ENCODE peak calls at places on chromosomes 6 and 20, in seven cellular contexts. A is GM23248, M is fibroblast of lung, Z is astrocyte, H is cardiac fibroblast, E is esophagus muscularis mucosa, I is DND-41. F is an unnamed sample.

GRCh38 chr20:14890713-14891112 is 553.3 kb upstream of the FLRT3 start:
- DNase-seq in A (no peak), M (no peak), Z (no peak), H (no peak), E (no peak), I (no peak), F (no peak)

GRCh38 chr6:34237722-34238506 is 1.2 kb downstream of the HMGA1 start:
- DNase-seq in A (peak), M (no peak), Z (no peak), H (peak), E (peak), I (peak), F (peak)

GRCh38 chr6:148497256-148497655 is 154.6 kb downstream of the SASH1 start:
- DNase-seq in A (peak), M (peak), Z (peak), H (peak), E (peak), I (no peak), F (no peak)

GRCh38 chr20:62741701-62742491 is 33.3 kb downstream of the NTSR1 start:
- DNase-seq in A (no peak), M (no peak), Z (no peak), H (no peak), E (no peak), I (no peak), F (no peak)

GRCh38 chr20:57663241-57663640 is 43.0 kb upstream of the ZBP1 start:
- DNase-seq in A (no peak), M (no peak), Z (no peak), H (no peak), E (no peak), I (no peak), F (no peak)

GRCh38 chr20:20930500-20930899 is 175.7 kb downstream of the LINC00237 start:
- DNase-seq in A (no peak), M (no peak), Z (no peak), H (no peak), E (no peak), I (no peak), F (no peak)

GRCh38 chr6:50952092-50952932 is 133.6 kb downstream of the TFAP2B start:
- DNase-seq in A (no peak), M (no peak), Z (no peak), H (no peak), E (no peak), I (no peak), F (no peak)

GRCh38 chr6:30097902-30098606 is 14.8 kb downstream of the TRIM31 start:
- DNase-seq in A (no peak), M (no peak), Z (no peak), H (no peak), E (no peak), I (no peak), F (peak)

GRCh38 chr6:112659912-112660311 is 312.8 kb downstream of the RFPL4B start:
- DNase-seq in A (no peak), M (no peak), Z (no peak), H (no peak), E (no peak), I (no peak), F (no peak)

GRCh38 chr6:43773050-43773956 is 3.3 kb downstream of the VEGFA start:
- DNase-seq in A (peak), M (peak), Z (no peak), H (peak), E (no peak), I (peak), F (peak)

GRCh38 chr6:52365871-52366540 is 4.1 kb downstream of the PAQR8 start:
- DNase-seq in A (no peak), M (no peak), Z (no peak), H (peak), E (no peak), I (no peak), F (no peak)

GRCh38 chr6:30942338-30943060 is 1.7 kb downstream of the MUCL3 start:
- DNase-seq in A (peak), M (peak), Z (peak), H (peak), E (no peak), I (no peak), F (no peak)

GRCh38 chr20:50930139-50931047 is 844 bp downstream of the ADNP start:
- DNase-seq in A (peak), M (no peak), Z (no peak), H (no peak), E (no peak), I (peak), F (no peak)

GRCh38 chr20:62943396-62943795 is 5.4 kb downstream of the GID8 start:
- DNase-seq in A (no peak), M (no peak), Z (no peak), H (no peak), E (no peak), I (no peak), F (no peak)

GRCh38 chr6:3625161-3625979 is 126.1 kb downstream of the PXDC1 start:
- DNase-seq in A (no peak), M (no peak), Z (no peak), H (no peak), E (peak), I (no peak), F (no peak)

GRCh38 chr20:23636182-23636907 is 1.4 kb downstream of the CST3 start:
- DNase-seq in A (peak), M (no peak), Z (no peak), H (peak), E (peak), I (no peak), F (no peak)

GRCh38 chr6:85483041-85483700 is 33.3 kb downstream of the NT5E start:
- DNase-seq in A (peak), M (peak), Z (peak), H (peak), E (peak), I (peak), F (peak)

GRCh38 chr6:18019539-18020534 is 32.4 kb upstream of the KIF13A start:
- DNase-seq in A (peak), M (no peak), Z (no peak), H (no peak), E (no peak), I (no peak), F (no peak)

GRCh38 chr6:154508573-154509375 is 1.7 kb downstream of the CNKSR3 start:
- DNase-seq in A (peak), M (peak), Z (peak), H (no peak), E (no peak), I (no peak), F (no peak)

GRCh38 chr6:168607272-168608112 is 166.5 kb downstream of the SMOC2 start:
- DNase-seq in A (no peak), M (no peak), Z (no peak), H (no peak), E (no peak), I (no peak), F (no peak)

GRCh38 chr6:14312497-14312896 is 194.9 kb downstream of the CD83 start:
- DNase-seq in A (no peak), M (no peak), Z (no peak), H (no peak), E (no peak), I (no peak), F (no peak)

GRCh38 chr6:92534109-92534508 is 885.2 kb downstream of the EPHA7 start:
- DNase-seq in A (no peak), M (no peak), Z (no peak), H (no peak), E (no peak), I (no peak), F (no peak)

GRCh38 chr6:414447-414846 is 22.9 kb downstream of the IRF4 start:
- DNase-seq in A (no peak), M (no peak), Z (no peak), H (no peak), E (no peak), I (no peak), F (no peak)

GRCh38 chr6:136780972-136781371 is 11.3 kb downstream of the MAP3K5 start:
- DNase-seq in A (no peak), M (no peak), Z (no peak), H (no peak), E (no peak), I (no peak), F (no peak)
- H3K4me3 ChIP-seq in A (no peak), M (no peak), Z (no peak), H (no peak), E (no peak), I (no peak), F (no peak)

GRCh38 chr6:126427713-126428112 is 87.8 kb downstream of the CENPW start:
- DNase-seq in A (no peak), M (no peak), Z (no peak), H (no peak), E (no peak), I (no peak), F (no peak)
- H3K4me3 ChIP-seq in A (no peak), M (no peak), Z (no peak), H (no peak), E (no peak), I (no peak), F (no peak)

DNA sequence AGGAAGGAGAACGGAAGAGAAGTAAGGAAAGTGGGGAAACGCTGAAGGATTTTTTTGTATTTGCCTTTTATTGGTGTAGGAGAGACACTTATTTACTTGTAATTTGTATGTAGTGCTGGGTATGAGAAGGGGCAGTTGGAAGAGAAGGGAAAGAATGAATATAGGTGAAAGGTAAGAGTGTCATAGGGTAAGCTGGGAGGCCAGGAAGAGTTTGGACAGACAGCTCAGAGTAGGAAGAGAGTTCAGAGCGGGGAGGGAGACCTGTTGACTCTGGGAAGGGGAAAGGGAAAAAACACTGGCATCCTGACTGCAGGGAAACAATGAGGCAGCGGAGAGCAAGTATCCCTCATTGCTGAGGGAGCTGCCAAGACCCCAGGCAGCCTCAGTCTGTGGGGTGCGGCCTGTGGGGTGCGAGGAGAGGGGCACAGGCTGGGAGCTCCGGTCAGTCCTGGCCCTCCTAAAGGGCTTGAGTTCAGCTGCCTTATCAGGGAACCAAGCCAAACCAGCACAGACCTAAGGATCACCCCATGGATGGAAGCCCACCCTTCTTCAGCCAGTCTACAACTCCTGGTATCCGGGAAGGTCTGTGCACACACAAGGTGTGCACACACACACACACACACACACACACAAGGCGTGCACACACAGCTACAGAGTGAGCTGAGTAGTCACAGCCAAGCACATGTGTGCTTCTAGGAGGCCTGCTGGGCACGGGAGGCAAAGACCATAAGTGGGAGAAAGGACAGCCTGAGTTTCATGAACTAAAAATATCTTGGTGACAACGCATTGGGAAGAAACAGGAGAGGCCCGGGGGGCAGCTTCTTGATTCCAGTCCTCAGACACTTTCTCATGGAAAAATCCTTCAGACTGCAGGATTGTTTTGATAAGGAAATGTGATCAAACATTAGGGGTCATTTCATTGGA is 2.9 kb downstream of the TRAF3IP2 start:
- DNase-seq in A (peak), M (peak), Z (peak), H (peak), E (no peak), I (no peak), F (no peak)
- H3K4me3 ChIP-seq in A (peak), M (peak), Z (peak), H (peak), E (peak), I (no peak), F (no peak)

DNA sequence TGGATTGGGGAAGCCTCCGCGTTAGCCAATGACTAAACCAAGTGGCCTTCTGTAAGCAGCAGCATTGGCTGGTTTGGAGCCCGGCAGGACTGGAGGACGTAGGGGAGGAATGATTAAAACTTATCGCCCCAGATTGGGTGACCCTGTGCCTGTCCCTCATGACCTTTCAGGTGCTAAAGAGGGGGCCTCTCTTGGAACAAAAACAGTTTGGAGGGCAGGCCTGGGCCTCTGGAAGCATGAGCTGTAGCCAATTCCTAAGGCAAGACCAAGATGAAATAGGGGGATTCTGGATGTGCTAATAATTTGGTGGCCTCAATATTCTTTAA is 1.4 kb downstream of the GMPR start:
- DNase-seq in A (peak), M (peak), Z (peak), H (no peak), E (no peak), I (no peak), F (no peak)
- H3K4me3 ChIP-seq in A (peak), M (peak), Z (peak), H (no peak), E (peak), I (no peak), F (no peak)

GRCh38 chr6:146546440-146546839 is 2.8 kb downstream of the RAB32 start:
- DNase-seq in A (peak), M (peak), Z (peak), H (peak), E (no peak), I (no peak), F (no peak)
- H3K4me3 ChIP-seq in A (peak), M (peak), Z (peak), H (no peak), E (peak), I (no peak), F (no peak)

GRCh38 chr20:49814057-49814675 is 1.5 kb downstream of the SLC9A8 start:
- DNase-seq in A (peak), M (no peak), Z (no peak), H (no peak), E (no peak), I (no peak), F (no peak)
- H3K4me3 ChIP-seq in A (peak), M (no peak), Z (peak), H (no peak), E (no peak), I (peak), F (peak)